ENCODE peak calls at places on chromosomes 5 and 9, in ten cellular contexts. A is gastrocnemius medialis, H is right lobe of liver, E is breast epithelium, L is stomach, C is heart left ventricle, P is adrenal gland, S is HepG2, Y is upper lobe of left lung, R is uterus. N is an unnamed sample. For H3K4me1, the result is how much of the 10 kb centered on the place peaks cover.

GRCh38 chr5:169707714-169708113 is 70.6 kb downstream of the DOCK2 start:
- DNase-seq in P (no peak), A (no peak), H (no peak), L (no peak), Y (no peak), S (no peak), E (no peak), C (no peak), R (no peak), N (no peak)

GRCh38 chr9:19992556-19992955 is 203.7 kb upstream of the SLC24A2 start:
- DNase-seq in C (no peak), R (no peak), E (no peak), S (no peak), Y (no peak), L (no peak), P (no peak), H (no peak), A (no peak), N (no peak)

GRCh38 chr9:126031116-126031515 is 283.9 kb downstream of the PBX3 start:
- DNase-seq in Y (no peak), L (no peak), A (no peak), S (no peak), E (no peak), P (no peak), R (no peak), H (no peak), C (no peak), N (no peak)

GRCh38 chr5:6872441-6873160 is 159.4 kb downstream of the TENT4A start:
- DNase-seq in L (no peak), C (no peak), H (no peak), A (no peak), R (no peak), P (no peak), S (peak), Y (no peak), E (no peak), N (no peak)

GRCh38 chr5:45741110-45741509 is 44.9 kb upstream of the HCN1 start:
- DNase-seq in C (no peak), H (no peak), P (no peak), A (no peak), S (no peak), E (no peak), R (no peak), Y (no peak), L (no peak), N (no peak)

GRCh38 chr5:177142029-177142681 is 8.6 kb downstream of the NSD1 start:
- DNase-seq in R (no peak), L (no peak), E (no peak), C (no peak), H (no peak), A (no peak), P (no peak), Y (no peak), S (no peak), N (no peak)

GRCh38 chr9:114621975-114622609 is 11.0 kb downstream of the TMEM268 start:
- DNase-seq in Y (no peak), L (no peak), H (no peak), A (no peak), R (no peak), S (no peak), P (peak), C (no peak), E (no peak), N (no peak)

GRCh38 chr9:131733601-131734061 is 6.2 kb downstream of the RAPGEF1 start:
- DNase-seq in L (peak), P (peak), Y (peak), R (no peak), C (no peak), A (peak), E (peak), H (no peak), S (no peak), N (peak)

GRCh38 chr9:131968632-131969031 is 111.0 kb downstream of the MED27 start:
- DNase-seq in S (no peak), E (no peak), A (no peak), P (no peak), Y (no peak), H (no peak), C (no peak), R (no peak), L (no peak), N (no peak)

GRCh38 chr9:129383005-129383414 is 204.9 kb upstream of the IER5L start:
- DNase-seq in S (no peak), Y (no peak), A (peak), C (peak), P (peak), R (no peak), L (peak), H (peak), E (peak), N (peak)

GRCh38 chr9:94169978-94170377 is 85.7 kb downstream of the PTPDC1 start:
- DNase-seq in H (no peak), Y (no peak), E (no peak), S (no peak), P (no peak), A (no peak), R (no peak), L (no peak), C (no peak), N (no peak)

GRCh38 chr9:93468763-93469456 is 15.5 kb upstream of the FAM120AOS start:
- DNase-seq in E (no peak), C (no peak), S (no peak), A (no peak), R (peak), L (no peak), H (no peak), P (no peak), Y (no peak), N (peak)

GRCh38 chr5:133928690-133929393 is 39.6 kb downstream of the C5orf15 start:
- DNase-seq in L (no peak), P (no peak), C (no peak), H (no peak), R (no peak), A (no peak), S (no peak), Y (no peak), E (no peak), N (no peak)

GRCh38 chr5:163269624-163270023 is 167.8 kb upstream of the CCNG1 start:
- DNase-seq in R (no peak), Y (no peak), E (no peak), A (no peak), P (no peak), C (no peak), S (no peak), H (no peak), L (no peak), N (no peak)

GRCh38 chr5:122849746-122850145 is 4.3 kb downstream of the SNX24 start:
- DNase-seq in E (no peak), L (no peak), H (no peak), R (no peak), S (no peak), C (no peak), Y (no peak), A (no peak), P (no peak), N (no peak)

GRCh38 chr9:137781906-137782585 is 95.5 kb upstream of the CACNA1B start:
- DNase-seq in E (no peak), P (no peak), H (no peak), A (no peak), R (no peak), C (no peak), Y (peak), S (no peak), L (no peak), N (no peak)

GRCh38 chr9:129624947-129625346 is 1.0 kb upstream of the NTMT1 start:
- DNase-seq in Y (no peak), H (no peak), C (no peak), A (no peak), L (no peak), S (peak), R (no peak), E (no peak), P (no peak), N (no peak)

GRCh38 chr5:161700065-161700464 is 14.5 kb downstream of the GABRA6 start:
- DNase-seq in E (no peak), C (no peak), S (no peak), H (no peak), A (no peak), Y (no peak), P (no peak), R (no peak), L (no peak), N (no peak)

GRCh38 chr9:126439402-126439765 is 112.8 kb downstream of the MVB12B start:
- DNase-seq in E (no peak), C (no peak), S (no peak), A (no peak), R (no peak), H (no peak), P (no peak), L (no peak), Y (no peak), N (no peak)

GRCh38 chr5:42767491-42768105 is 11.0 kb downstream of the CCDC152 start:
- DNase-seq in Y (no peak), E (no peak), P (no peak), R (no peak), C (no peak), A (no peak), H (no peak), L (no peak), S (peak), N (no peak)

GRCh38 chr5:12237837-12238575 is 333.8 kb upstream of the CTNND2 start:
- DNase-seq in Y (no peak), L (no peak), A (no peak), R (no peak), H (no peak), S (no peak), E (no peak), C (no peak), P (no peak), N (no peak)

GRCh38 chr5:74641014-74641777 is 668 bp upstream of the ENC1 start:
- DNase-seq in E (peak), A (peak), L (peak), S (peak), Y (peak), R (peak), H (peak), P (peak), C (peak), N (peak)

GRCh38 chr9:69027355-69028097 is 8.0 kb upstream of the FXN start:
- DNase-seq in P (peak), R (peak), S (peak), H (no peak), A (no peak), E (no peak), C (no peak), L (no peak), Y (no peak), N (peak)

GRCh38 chr9:130453487-130453886 is 8.7 kb downstream of the ASS1 start:
- DNase-seq in E (peak), C (peak), A (no peak), R (peak), L (peak), Y (no peak), S (peak), P (peak), H (peak), N (peak)

GRCh38 chr5:154243736-154244135 is 53.2 kb downstream of the GALNT10 start:
- DNase-seq in E (no peak), L (no peak), R (no peak), C (no peak), P (no peak), H (no peak), S (no peak), Y (no peak), A (no peak), N (no peak)

GRCh38 chr9:75181748-75182147 is 93.4 kb downstream of the OSTF1 start:
- DNase-seq in Y (no peak), S (no peak), L (no peak), P (no peak), R (no peak), A (no peak), E (no peak), C (no peak), H (no peak), N (no peak)

GRCh38 chr5:81779125-81779934 is 28.4 kb upstream of the SSBP2 start:
- DNase-seq in A (peak), C (peak), L (peak), P (peak), Y (no peak), H (peak), S (no peak), E (peak), R (peak), N (peak)

GRCh38 chr5:90153031-90153430 is 256.5 kb downstream of the CETN3 start:
- DNase-seq in A (no peak), R (no peak), E (no peak), P (no peak), Y (no peak), H (no peak), C (no peak), S (no peak), L (no peak), N (no peak)

GRCh38 chr9:73807956-73808355 is 656.3 kb downstream of the ANXA1 start:
- DNase-seq in S (no peak), L (no peak), H (no peak), A (no peak), Y (no peak), E (no peak), C (no peak), P (no peak), R (no peak), N (no peak)

GRCh38 chr9:132538071-132538470 is 44.3 kb upstream of the BARHL1 start:
- DNase-seq in E (no peak), S (no peak), P (no peak), H (no peak), A (no peak), Y (no peak), L (no peak), R (no peak), C (no peak), N (peak)

GRCh38 chr5:96035796-96036195 is 74.1 kb upstream of the ELL2 start:
- DNase-seq in H (no peak), A (no peak), R (no peak), Y (no peak), P (no peak), E (no peak), C (no peak), S (no peak), L (no peak), N (no peak)

GRCh38 chr5:123874600-123875201 is 362.7 kb downstream of the CSNK1G3 start:
- DNase-seq in C (no peak), S (peak), H (no peak), R (no peak), L (no peak), E (no peak), Y (no peak), P (no peak), A (no peak), N (no peak)

GRCh38 chr9:33714989-33715388 is 80.4 kb upstream of the PRSS3 start:
- DNase-seq in S (no peak), P (no peak), H (no peak), C (no peak), L (no peak), R (no peak), A (no peak), Y (no peak), E (no peak), N (no peak)

DNA sequence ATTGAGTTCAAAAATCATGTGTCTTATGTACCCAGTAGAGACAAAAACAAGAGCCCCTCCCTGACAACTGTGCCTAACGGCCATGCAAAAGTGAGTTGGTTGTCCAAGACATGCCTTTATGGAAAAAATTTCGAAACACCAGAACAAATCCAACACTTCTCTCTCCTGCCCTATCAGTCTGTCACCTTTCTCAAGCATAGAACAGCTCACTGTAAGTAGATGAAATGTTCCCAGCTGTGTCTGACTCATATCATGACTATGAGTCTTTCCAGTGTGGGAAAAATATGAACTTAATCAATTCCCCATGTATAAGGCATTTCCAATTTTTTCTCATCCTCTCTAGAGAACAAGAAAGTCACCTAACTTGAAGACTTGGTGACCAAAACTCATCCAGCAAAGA is 191.5 kb upstream of the NREP start:
- DNase-seq in E (no peak), C (no peak), H (no peak), R (no peak), A (no peak), S (no peak), P (no peak), Y (no peak), L (no peak), N (no peak)
- TF ChIP-seq POLR2A in E (no peak), C (no peak), H (no peak), R (no peak), A (no peak), S (no peak), P (no peak), Y (no peak), L (no peak), N (no peak)

DNA sequence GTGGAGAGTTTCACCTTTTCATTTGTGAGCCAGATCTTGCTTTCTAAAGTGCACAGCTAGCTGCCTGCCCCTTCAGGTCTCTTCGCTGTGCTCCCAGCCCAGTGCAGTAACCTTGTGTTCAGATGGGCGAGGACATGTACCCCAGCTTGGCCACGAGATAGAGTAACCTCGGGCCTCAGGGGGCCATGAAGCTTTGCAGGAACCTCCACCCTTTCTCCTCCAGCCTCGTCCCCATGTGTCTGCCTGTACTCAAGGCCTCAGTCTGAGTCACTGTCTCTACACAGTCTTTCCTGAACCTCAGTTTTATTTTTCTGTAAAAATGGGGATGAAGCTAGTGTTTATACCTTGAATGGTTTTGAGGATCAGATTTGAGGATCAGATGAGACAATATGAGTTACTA is 37.9 kb downstream of the ERGIC1 start:
- DNase-seq in C (no peak), H (no peak), E (no peak), Y (no peak), L (no peak), A (no peak), R (no peak), S (no peak), P (peak), N (no peak)
- H3K4me1 ChIP-seq in C (half or more), H (under half), E (under half), Y (half or more), L (half or more), A (half or more), R (under half), S (half or more), P (half or more), N (under half)

GRCh38 chr5:9570876-9571275 is 25.0 kb upstream of the SEMA5A start:
- DNase-seq in C (no peak), S (no peak), L (no peak), E (no peak), R (no peak), H (no peak), Y (no peak), P (no peak), A (no peak), N (no peak)
- TF ChIP-seq POLR2A in C (no peak), S (no peak), L (no peak), E (no peak), R (no peak), H (no peak), Y (no peak), P (no peak), A (no peak), N (no peak)

GRCh38 chr9:109797509-109797908 is 17.5 kb downstream of the PALM2AKAP2 start:
- DNase-seq in L (no peak), C (no peak), R (no peak), E (no peak), H (peak), P (no peak), Y (peak), A (no peak), S (no peak), N (no peak)

GRCh38 chr9:109801484-109801883 is 21.5 kb downstream of the PALM2AKAP2 start:
- DNase-seq in Y (no peak), P (no peak), R (no peak), H (no peak), E (no peak), A (no peak), C (peak), L (no peak), S (no peak), N (no peak)

GRCh38 chr9:109802491-109802890 is 22.5 kb downstream of the PALM2AKAP2 start:
- DNase-seq in R (no peak), S (no peak), E (no peak), C (no peak), P (no peak), H (no peak), Y (no peak), A (no peak), L (no peak), N (no peak)

GRCh38 chr9:109799141-109799540 is 19.1 kb downstream of the PALM2AKAP2 start:
- DNase-seq in E (no peak), R (no peak), Y (no peak), A (no peak), L (no peak), S (no peak), H (no peak), C (no peak), P (no peak), N (no peak)

DNA sequence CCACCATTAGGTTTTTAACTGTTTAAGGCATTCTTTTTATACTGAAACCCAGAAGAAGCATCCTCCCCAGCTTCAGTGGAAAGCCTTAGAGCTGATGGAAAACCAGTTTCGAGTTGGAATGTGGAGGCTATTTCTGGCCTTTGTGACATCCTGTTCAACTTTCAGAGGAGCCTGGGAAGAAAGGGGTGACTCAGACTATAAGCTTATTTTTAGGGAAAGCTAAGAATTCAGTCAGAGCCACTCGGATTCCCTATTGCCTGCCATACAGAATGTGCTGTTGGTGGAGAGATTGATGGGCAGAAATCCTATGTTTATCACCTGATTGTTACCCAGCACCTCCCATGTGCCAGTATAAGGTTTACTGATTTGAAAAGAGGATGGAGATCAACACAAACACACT is 19.8 kb downstream of the PALM2AKAP2 start:
- DNase-seq in A (no peak), S (no peak), L (no peak), H (no peak), C (peak), E (no peak), P (no peak), Y (no peak), R (no peak), N (no peak)
- H3K4me1 ChIP-seq in A (under half), S (under half), L (under half), H (under half), C (under half), E (under half), P (under half), Y (under half), R (under half), N (under half)

GRCh38 chr5:107670927-107671741 is at the start of gene EFNA5:
- DNase-seq in C (peak), Y (peak), E (peak), L (peak), A (no peak), P (peak), H (peak), S (no peak), R (no peak), N (peak)

GRCh38 chr5:107673106-107673367 is 2.3 kb upstream of the EFNA5 start:
- DNase-seq in L (no peak), A (no peak), H (no peak), R (no peak), P (no peak), E (no peak), Y (no peak), C (no peak), S (no peak), N (no peak)

GRCh38 chr5:107673368-107674136 is 2.8 kb upstream of the EFNA5 start:
- DNase-seq in S (peak), P (peak), C (peak), H (peak), Y (peak), R (peak), A (peak), L (peak), E (peak), N (peak)

GRCh38 chr5:107671742-107672211 is 1.0 kb upstream of the EFNA5 start:
- DNase-seq in A (no peak), P (no peak), H (no peak), C (no peak), S (no peak), E (peak), L (no peak), R (no peak), Y (no peak), N (peak)

GRCh38 chr5:107672212-107673105 is 1.7 kb upstream of the EFNA5 start:
- DNase-seq in E (peak), P (peak), C (peak), A (peak), Y (peak), R (peak), L (peak), H (peak), S (peak), N (peak)
- TF ChIP-seq POLR2A in E (no peak), P (no peak), C (no peak), A (no peak), Y (no peak), R (no peak), L (no peak), H (no peak), S (no peak), N (no peak)

DNA sequence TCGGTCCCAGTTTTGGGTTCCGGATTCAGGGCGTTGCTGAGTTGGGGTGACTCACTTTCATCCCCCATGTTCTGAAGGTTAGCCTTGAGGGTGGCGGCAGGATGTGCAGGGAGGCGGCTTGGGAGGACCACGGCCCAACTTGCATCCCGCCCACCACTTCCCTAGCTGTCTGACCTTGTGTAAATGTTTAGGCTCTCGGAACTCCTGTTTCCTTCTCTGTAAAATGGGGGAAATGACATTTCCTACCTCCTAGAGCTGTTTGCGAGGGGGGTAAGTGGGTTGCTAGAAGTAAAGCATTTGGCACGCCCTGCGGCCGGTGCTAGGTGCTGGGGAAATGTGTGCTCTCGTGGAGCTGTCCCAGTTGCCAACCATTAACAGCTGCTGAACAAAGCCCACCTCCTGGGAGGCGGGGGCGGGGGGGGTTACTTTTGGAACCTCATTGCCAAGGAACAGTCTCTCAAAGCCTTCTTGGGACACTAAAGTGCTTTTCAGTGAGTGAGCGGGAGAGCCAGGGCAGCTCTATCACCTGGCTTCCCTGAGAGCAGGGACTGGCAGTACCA is 27.5 kb downstream of the PTGES2 start:
- DNase-seq in S (no peak), C (peak), A (no peak), P (peak), L (no peak), R (peak), E (no peak), H (peak), Y (no peak), N (no peak)
- H3K4me1 ChIP-seq in S (half or more), C (half or more), A (half or more), P (half or more), L (half or more), R (half or more), E (under half), H (under half), Y (half or more), N (half or more)